ENCODE peak calls at places on chromosomes 3 and 15, in four cellular contexts. One of them, this sample, is unnamed.

GRCh38 chr3:122322095-122323075 is 2.7 kb upstream of the CSTA start:
- DNase-seq in CD4-positive, alpha-beta T cell: no peak
- DNase-seq in cardiac fibroblast: no peak
- DNase-seq in A673: no peak
- DNase-seq in this sample: no peak

GRCh38 chr3:100455841-100456550 is 36.4 kb upstream of the TMEM45A start:
- DNase-seq in cardiac fibroblast: no peak
- DNase-seq in A673: no peak
- DNase-seq in CD4-positive, alpha-beta T cell: no peak
- DNase-seq in this sample: no peak

GRCh38 chr3:63753567-63753966 is 65.5 kb upstream of the C3orf49 start:
- DNase-seq in cardiac fibroblast: peak
- DNase-seq in CD4-positive, alpha-beta T cell: no peak
- DNase-seq in A673: peak
- DNase-seq in this sample: peak

GRCh38 chr3:197514786-197515090 is 41.0 kb downstream of the BDH1 start:
- DNase-seq in CD4-positive, alpha-beta T cell: no peak
- DNase-seq in A673: no peak
- DNase-seq in cardiac fibroblast: no peak
- DNase-seq in this sample: no peak

GRCh38 chr3:64011685-64012084 is 11.6 kb downstream of the PSMD6 start:
- DNase-seq in CD4-positive, alpha-beta T cell: no peak
- DNase-seq in cardiac fibroblast: peak
- DNase-seq in A673: no peak
- DNase-seq in this sample: peak

GRCh38 chr15:52005748-52006701 is 13.0 kb upstream of the MAPK6 start:
- DNase-seq in CD4-positive, alpha-beta T cell: no peak
- DNase-seq in cardiac fibroblast: peak
- DNase-seq in A673: no peak
- DNase-seq in this sample: peak

GRCh38 chr15:57861805-57862586 is 155.5 kb downstream of the POLR2M start:
- DNase-seq in CD4-positive, alpha-beta T cell: no peak
- DNase-seq in A673: peak
- DNase-seq in cardiac fibroblast: peak
- DNase-seq in this sample: peak

GRCh38 chr3:39261726-39262125 is 18.1 kb downstream of the CX3CR1 start:
- DNase-seq in CD4-positive, alpha-beta T cell: no peak
- DNase-seq in A673: no peak
- DNase-seq in cardiac fibroblast: no peak
- DNase-seq in this sample: no peak

GRCh38 chr3:74445541-74445940 is 168.9 kb downstream of the CNTN3 start:
- DNase-seq in A673: no peak
- DNase-seq in cardiac fibroblast: no peak
- DNase-seq in CD4-positive, alpha-beta T cell: no peak
- DNase-seq in this sample: no peak

GRCh38 chr15:78087944-78088772 is 4.2 kb upstream of the SH2D7 start:
- DNase-seq in A673: no peak
- DNase-seq in cardiac fibroblast: peak
- DNase-seq in CD4-positive, alpha-beta T cell: no peak
- DNase-seq in this sample: no peak

GRCh38 chr3:178699810-178700209 is 163.6 kb downstream of the KCNMB2 start:
- DNase-seq in CD4-positive, alpha-beta T cell: no peak
- DNase-seq in cardiac fibroblast: peak
- DNase-seq in A673: no peak
- DNase-seq in this sample: peak

GRCh38 chr15:45650889-45651525 is 16.2 kb downstream of the SQOR start:
- DNase-seq in cardiac fibroblast: no peak
- DNase-seq in CD4-positive, alpha-beta T cell: no peak
- DNase-seq in A673: no peak
- DNase-seq in this sample: no peak

GRCh38 chr3:129019266-129019665 is 18.2 kb downstream of the EFCC1 start:
- DNase-seq in CD4-positive, alpha-beta T cell: no peak
- DNase-seq in A673: no peak
- DNase-seq in cardiac fibroblast: no peak
- DNase-seq in this sample: no peak

GRCh38 chr3:185070491-185071335 is 82.1 kb downstream of the C3orf70 start:
- DNase-seq in cardiac fibroblast: peak
- DNase-seq in CD4-positive, alpha-beta T cell: no peak
- DNase-seq in A673: peak
- DNase-seq in this sample: peak

GRCh38 chr3:114464548-114464947 is 170.7 kb downstream of the TIGIT start:
- DNase-seq in CD4-positive, alpha-beta T cell: no peak
- DNase-seq in cardiac fibroblast: no peak
- DNase-seq in A673: no peak
- DNase-seq in this sample: no peak

GRCh38 chr15:58243083-58243482 is 104.9 kb downstream of the AQP9 start:
- DNase-seq in CD4-positive, alpha-beta T cell: no peak
- DNase-seq in A673: no peak
- DNase-seq in cardiac fibroblast: no peak
- DNase-seq in this sample: no peak

GRCh38 chr3:30535515-30535914 is 70.9 kb upstream of the TGFBR2 start:
- DNase-seq in CD4-positive, alpha-beta T cell: no peak
- DNase-seq in cardiac fibroblast: peak
- DNase-seq in A673: no peak
- DNase-seq in this sample: no peak

GRCh38 chr3:72127843-72128242 is 342.9 kb upstream of the PROK2 start:
- DNase-seq in CD4-positive, alpha-beta T cell: no peak
- DNase-seq in A673: no peak
- DNase-seq in cardiac fibroblast: peak
- DNase-seq in this sample: peak

GRCh38 chr3:100041328-100041749 is 73.0 kb downstream of the FILIP1L start:
- DNase-seq in CD4-positive, alpha-beta T cell: no peak
- DNase-seq in A673: peak
- DNase-seq in cardiac fibroblast: peak
- DNase-seq in this sample: peak

GRCh38 chr3:54358969-54359648 is 236.8 kb downstream of the CACNA2D3 start:
- DNase-seq in A673: no peak
- DNase-seq in CD4-positive, alpha-beta T cell: no peak
- DNase-seq in cardiac fibroblast: no peak
- DNase-seq in this sample: peak

GRCh38 chr3:52249683-52250082 is 4.1 kb downstream of the PPM1M start:
- DNase-seq in A673: no peak
- DNase-seq in cardiac fibroblast: no peak
- DNase-seq in CD4-positive, alpha-beta T cell: no peak
- DNase-seq in this sample: no peak

GRCh38 chr3:197432407-197433127 is 123.2 kb downstream of the BDH1 start:
- DNase-seq in CD4-positive, alpha-beta T cell: no peak
- DNase-seq in A673: peak
- DNase-seq in cardiac fibroblast: no peak
- DNase-seq in this sample: no peak

GRCh38 chr3:11671648-11672100 is 28.0 kb upstream of the VGLL4 start:
- DNase-seq in CD4-positive, alpha-beta T cell: no peak
- DNase-seq in A673: no peak
- DNase-seq in cardiac fibroblast: peak
- DNase-seq in this sample: peak

GRCh38 chr3:52873433-52874159 is 23.8 kb downstream of the STIMATE start:
- DNase-seq in CD4-positive, alpha-beta T cell: no peak
- DNase-seq in A673: no peak
- DNase-seq in cardiac fibroblast: peak
- DNase-seq in this sample: peak

DNA sequence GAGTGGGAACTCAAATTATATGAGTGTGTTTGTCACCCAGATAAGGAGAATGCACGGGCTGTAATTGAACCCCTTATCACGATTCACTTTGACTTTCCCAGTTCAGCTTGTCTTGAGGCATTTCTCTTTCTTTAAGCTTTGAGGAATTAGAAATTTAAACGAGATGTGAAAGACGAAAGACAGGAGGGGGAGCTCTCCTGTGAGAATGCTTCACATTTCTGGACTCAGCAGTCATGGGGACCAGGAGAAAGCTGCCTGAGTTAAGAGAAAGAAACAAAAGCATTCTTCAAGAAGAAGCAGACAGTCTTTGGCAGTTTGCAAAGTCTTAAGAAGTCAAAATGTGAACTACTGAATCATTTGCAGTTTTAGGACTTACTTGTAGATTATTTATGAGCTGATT is 205.6 kb downstream of the NECTIN3 start:
- DNase-seq in cardiac fibroblast: peak
- DNase-seq in A673: peak
- DNase-seq in CD4-positive, alpha-beta T cell: no peak
- DNase-seq in this sample: no peak
- TF ChIP-seq CTCF in cardiac fibroblast: no peak
- TF ChIP-seq CTCF in A673: no peak
- TF ChIP-seq CTCF in CD4-positive, alpha-beta T cell: no peak
- TF ChIP-seq CTCF in this sample: no peak

DNA sequence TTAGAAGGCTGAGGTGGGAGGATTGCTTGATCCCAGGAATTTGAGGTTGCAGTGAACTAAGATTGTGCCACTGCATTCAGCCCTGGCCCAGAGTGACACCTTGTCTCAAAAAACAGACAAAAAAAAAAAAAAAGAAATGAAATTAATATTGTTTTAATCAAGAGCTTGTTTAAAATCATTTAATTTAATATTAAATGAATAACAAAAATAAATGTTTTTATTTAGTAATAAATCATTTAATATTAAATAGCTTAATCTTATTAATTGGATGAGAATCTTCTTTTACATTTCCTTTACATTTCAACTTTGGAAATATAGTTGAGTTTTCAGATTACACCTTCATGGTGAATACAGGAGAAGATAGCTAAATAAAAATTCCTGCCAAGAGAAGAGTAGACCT is 29.7 kb downstream of the TNIK start:
- DNase-seq in CD4-positive, alpha-beta T cell: no peak
- DNase-seq in cardiac fibroblast: no peak
- DNase-seq in A673: no peak
- DNase-seq in this sample: no peak
- TF ChIP-seq CTCF in CD4-positive, alpha-beta T cell: no peak
- TF ChIP-seq CTCF in cardiac fibroblast: no peak
- TF ChIP-seq CTCF in A673: no peak
- TF ChIP-seq CTCF in this sample: no peak

DNA sequence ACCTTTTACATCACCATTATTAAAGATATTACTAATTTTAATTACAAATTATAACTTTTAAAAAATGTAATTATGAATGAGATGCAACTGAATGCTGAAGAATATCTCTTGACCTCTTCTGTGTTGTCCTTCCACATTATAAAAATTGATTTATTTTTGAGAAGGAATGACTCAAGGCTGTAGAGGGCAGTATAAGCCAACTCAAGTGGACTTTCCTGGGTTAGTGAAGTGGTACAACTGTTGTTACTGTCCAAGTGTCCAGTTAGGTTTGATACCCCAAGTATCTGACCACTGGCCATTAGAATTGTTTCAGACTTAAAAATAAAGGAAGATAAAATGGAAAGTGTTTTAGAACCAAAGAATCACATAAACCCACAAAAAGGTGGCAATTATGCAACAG is 51.9 kb downstream of the BBX start:
- DNase-seq in cardiac fibroblast: peak
- DNase-seq in A673: peak
- DNase-seq in CD4-positive, alpha-beta T cell: no peak
- DNase-seq in this sample: peak
- TF ChIP-seq CTCF in cardiac fibroblast: peak
- TF ChIP-seq CTCF in A673: peak
- TF ChIP-seq CTCF in CD4-positive, alpha-beta T cell: peak
- TF ChIP-seq CTCF in this sample: peak

GRCh38 chr15:62362144-62362543 is 197.1 kb upstream of the C2CD4B start:
- DNase-seq in cardiac fibroblast: no peak
- DNase-seq in A673: no peak
- DNase-seq in CD4-positive, alpha-beta T cell: no peak
- DNase-seq in this sample: no peak

GRCh38 chr15:62369454-62369853 is 204.4 kb upstream of the C2CD4B start:
- DNase-seq in cardiac fibroblast: no peak
- DNase-seq in CD4-positive, alpha-beta T cell: no peak
- DNase-seq in A673: no peak
- DNase-seq in this sample: no peak

GRCh38 chr15:62363913-62364312 is 198.8 kb upstream of the C2CD4B start:
- DNase-seq in cardiac fibroblast: no peak
- DNase-seq in A673: no peak
- DNase-seq in CD4-positive, alpha-beta T cell: no peak
- DNase-seq in this sample: no peak

GRCh38 chr15:62362608-62363007 is 197.5 kb upstream of the C2CD4B start:
- DNase-seq in CD4-positive, alpha-beta T cell: no peak
- DNase-seq in cardiac fibroblast: peak
- DNase-seq in A673: no peak
- DNase-seq in this sample: peak

GRCh38 chr15:62365795-62366442 is 200.8 kb upstream of the C2CD4B start:
- DNase-seq in CD4-positive, alpha-beta T cell: no peak
- DNase-seq in A673: no peak
- DNase-seq in cardiac fibroblast: no peak
- DNase-seq in this sample: peak
- TF ChIP-seq CTCF in CD4-positive, alpha-beta T cell: no peak
- TF ChIP-seq CTCF in A673: no peak
- TF ChIP-seq CTCF in cardiac fibroblast: no peak
- TF ChIP-seq CTCF in this sample: no peak

GRCh38 chr3:50455133-50455532 is 48.3 kb downstream of the CACNA2D2 start:
- DNase-seq in A673: no peak
- DNase-seq in CD4-positive, alpha-beta T cell: no peak
- DNase-seq in cardiac fibroblast: no peak
- DNase-seq in this sample: no peak
- TF ChIP-seq CTCF in A673: no peak
- TF ChIP-seq CTCF in CD4-positive, alpha-beta T cell: no peak
- TF ChIP-seq CTCF in cardiac fibroblast: no peak
- TF ChIP-seq CTCF in this sample: no peak

This sample was measured in MCF 10A.